ENCODE peak calls at places on chromosomes 2 and 18, in five cellular contexts. C is H9, W is trophoblast cell, M is H1, P is neuronal stem cell. G is an unnamed sample.

GRCh38 chr2:68936889-68937288 is 15.8 kb downstream of the GKN2 start:
- DNase-seq in C (no peak), W (no peak), M (no peak), P (no peak), G (no peak)

GRCh38 chr2:109266511-109266910 is 137.5 kb downstream of the SH3RF3 start:
- DNase-seq in C (no peak), W (no peak), M (no peak), P (no peak), G (no peak)

GRCh38 chr18:47931707-47932103 is 1.2 kb upstream of the SMAD2 start:
- DNase-seq in C (peak; percentile 69), W (peak; percentile 26), M (no peak), P (no peak), G (no peak)

GRCh38 chr2:152920846-152921245 is 202.4 kb downstream of the ARL6IP6 start:
- DNase-seq in C (no peak), W (no peak), M (no peak), P (no peak), G (no peak)

GRCh38 chr18:68121308-68121707 is 593.6 kb downstream of the TMX3 start:
- DNase-seq in C (no peak), W (no peak), M (no peak), P (no peak), G (no peak)

GRCh38 chr18:68714707-68715496 is at the start of gene TMX3:
- DNase-seq in C (peak; percentile 95), W (peak; percentile 94), M (peak; percentile 88), P (peak; percentile 90), G (peak; percentile 93)

GRCh38 chr18:21955757-21956652 is 213.4 kb upstream of the GATA6 start:
- DNase-seq in C (peak; percentile 67), W (peak; percentile 87), M (peak; percentile 87), P (peak; percentile 59), G (peak; percentile 65)

GRCh38 chr18:36350211-36350610 is 52.7 kb downstream of the FHOD3 start:
- DNase-seq in C (no peak), W (no peak), M (no peak), P (no peak), G (no peak)

GRCh38 chr18:45738660-45739059 is 14.7 kb downstream of the SLC14A1 start:
- DNase-seq in C (peak; percentile 55), W (no peak), M (no peak), P (no peak), G (no peak)

GRCh38 chr18:56835331-56835730 is 184.2 kb downstream of the WDR7 start:
- DNase-seq in C (no peak), W (no peak), M (no peak), P (no peak), G (no peak)

GRCh38 chr2:198312621-198313483 is 508.5 kb downstream of the PLCL1 start:
- DNase-seq in C (no peak), W (no peak), M (no peak), P (no peak), G (no peak)

GRCh38 chr18:9094307-9095226 is 7.9 kb upstream of the NDUFV2 start:
- DNase-seq in C (no peak), W (peak; percentile 26), M (no peak), P (no peak), G (peak; percentile 96)

GRCh38 chr2:201680743-201681142 is 17.7 kb downstream of the MPP4 start:
- DNase-seq in C (peak; percentile 82), W (peak; percentile 35), M (peak; percentile 85), P (peak; percentile 20), G (no peak)

GRCh38 chr18:77131100-77131651 is 1.4 kb downstream of the MBP start:
- DNase-seq in C (no peak), W (peak; percentile 33), M (no peak), P (no peak), G (no peak)

GRCh38 chr18:48872234-48873145 is 78.3 kb downstream of the SMAD7 start:
- DNase-seq in C (no peak), W (peak; percentile 24), M (no peak), P (no peak), G (no peak)

GRCh38 chr2:197237720-197238370 is 72.7 kb downstream of the ANKRD44 start:
- DNase-seq in C (no peak), W (no peak), M (no peak), P (no peak), G (no peak)

GRCh38 chr2:220076734-220077133 is 449.3 kb downstream of the SLC4A3 start:
- DNase-seq in C (no peak), W (peak; percentile 36), M (no peak), P (no peak), G (no peak)

GRCh38 chr2:25521665-25522387 is 151.6 kb downstream of the DTNB start:
- DNase-seq in C (no peak), W (peak; percentile 78), M (no peak), P (peak; percentile 26), G (peak; percentile 84)

GRCh38 chr18:2337552-2338141 is 233.7 kb downstream of the METTL4 start:
- DNase-seq in C (no peak), W (peak; percentile 62), M (peak; percentile 67), P (no peak), G (peak; percentile 18)

GRCh38 chr2:136012315-136012714 is 26.9 kb upstream of the DARS1 start:
- DNase-seq in C (no peak), W (no peak), M (no peak), P (no peak), G (no peak)

GRCh38 chr2:241200822-241201395 is 12.4 kb downstream of the ANO7 start:
- DNase-seq in C (no peak), W (peak; percentile 23), M (no peak), P (no peak), G (no peak)

GRCh38 chr2:125543968-125544514 is 1111.9 kb upstream of the GYPC start:
- DNase-seq in C (no peak), W (no peak), M (no peak), P (no peak), G (no peak)

GRCh38 chr2:209496586-209496982 is 72.7 kb downstream of the MAP2 start:
- DNase-seq in C (no peak), W (no peak), M (no peak), P (no peak), G (no peak)

GRCh38 chr2:68385232-68385906 is 20.3 kb downstream of the PLEK start:
- DNase-seq in C (no peak), W (no peak), M (no peak), P (no peak), G (no peak)

GRCh38 chr18:22538463-22538862 is 120.7 kb upstream of the CTAGE1 start:
- DNase-seq in C (no peak), W (peak; percentile 7), M (no peak), P (no peak), G (no peak)

GRCh38 chr2:26609839-26610277 is 31.3 kb downstream of the CIB4 start:
- DNase-seq in C (no peak), W (no peak), M (peak; percentile 44), P (no peak), G (peak; percentile 53)

GRCh38 chr2:11133238-11133935 is 21.9 kb upstream of the SLC66A3 start:
- DNase-seq in C (no peak), W (no peak), M (no peak), P (peak; percentile 33), G (peak; percentile 17)

GRCh38 chr2:54899576-54900200 is 150.6 kb downstream of the RTN4 start:
- DNase-seq in C (no peak), W (peak; percentile 56), M (no peak), P (peak; percentile 3), G (peak; percentile 65)

GRCh38 chr2:111671426-111672150 is 212.4 kb downstream of the ANAPC1 start:
- DNase-seq in C (no peak), W (peak; percentile 31), M (peak; percentile 11), P (no peak), G (no peak)

GRCh38 chr18:31720867-31721266 is 36.5 kb upstream of the B4GALT6 start:
- DNase-seq in C (no peak), W (no peak), M (no peak), P (no peak), G (peak; percentile 6)

GRCh38 chr2:219157396-219157795 is 3.2 kb downstream of the NHEJ1 start:
- DNase-seq in C (no peak), W (no peak), M (no peak), P (no peak), G (no peak)

GRCh38 chr2:96824079-96824870 is 8.2 kb downstream of the CNNM3 start:
- DNase-seq in C (no peak), W (no peak), M (no peak), P (no peak), G (no peak)

GRCh38 chr2:73984203-73984921 is at the start of gene TET3:
- DNase-seq in C (peak; percentile 40), W (no peak), M (peak; percentile 70), P (no peak), G (no peak)

GRCh38 chr2:30741576-30741975 is 65.7 kb downstream of the CAPN13 start:
- DNase-seq in C (no peak), W (no peak), M (no peak), P (no peak), G (no peak)

GRCh38 chr2:222290691-222291484 is 7.9 kb downstream of the PAX3 start:
- DNase-seq in C (peak; percentile 91), W (no peak), M (peak; percentile 86), P (peak; percentile 85), G (no peak)

GRCh38 chr2:8118940-8119781 is 562.7 kb upstream of the ID2 start:
- DNase-seq in C (peak; percentile 35), W (peak; percentile 23), M (no peak), P (no peak), G (no peak)
- H3K4me1 ChIP-seq in C (no peaks in the 10 kb centered on the region), W (peaks cover 7% of the 10 kb centered on the region), M (no peaks in the 10 kb centered on the region), P (peaks cover 6% of the 10 kb centered on the region), G (peaks cover 3% of the 10 kb centered on the region)

GRCh38 chr18:3451989-3452749 is 2.2 kb downstream of the TGIF1 start:
- DNase-seq in C (no peak), W (peak; percentile 59), M (peak; percentile 50), P (peak; percentile 54), G (peak; percentile 68)

GRCh38 chr18:3450358-3451107 is 561 bp downstream of the TGIF1 start:
- DNase-seq in C (no peak), W (peak; percentile 61), M (no peak), P (peak; percentile 23), G (peak; percentile 82)

GRCh38 chr18:3452750-3453539 is 3.0 kb downstream of the TGIF1 start:
- DNase-seq in C (no peak), W (peak; percentile 21), M (peak; percentile 44), P (no peak), G (peak; percentile 68)

GRCh38 chr18:3449702-3450357 is at the start of gene TGIF1:
- DNase-seq in C (peak; percentile 77), W (peak; percentile 83), M (peak; percentile 82), P (peak; percentile 79), G (peak; percentile 86)

GRCh38 chr18:3451166-3451988 is 1.4 kb downstream of the TGIF1 start:
- DNase-seq in C (peak; percentile 70), W (peak; percentile 90), M (peak; percentile 83), P (peak; percentile 89), G (peak; percentile 93)
- H2BK12ac ChIP-seq in C (no peak overlapping the region), W (peak overlapping the region; percentile 41), M (no peak overlapping the region), P (peak overlapping the region; percentile 63), G (peak overlapping the region; percentile 83)

GRCh38 chr2:203869610-203870042 is 2.1 kb downstream of the CTLA4 start:
- DNase-seq in C (no peak), W (no peak), M (no peak), P (no peak), G (no peak)
- H3K4me1 ChIP-seq in C (no peaks in the 10 kb centered on the region), W (no peaks in the 10 kb centered on the region), M (no peaks in the 10 kb centered on the region), P (peaks cover 4% of the 10 kb centered on the region), G (no peaks in the 10 kb centered on the region)

DNA sequence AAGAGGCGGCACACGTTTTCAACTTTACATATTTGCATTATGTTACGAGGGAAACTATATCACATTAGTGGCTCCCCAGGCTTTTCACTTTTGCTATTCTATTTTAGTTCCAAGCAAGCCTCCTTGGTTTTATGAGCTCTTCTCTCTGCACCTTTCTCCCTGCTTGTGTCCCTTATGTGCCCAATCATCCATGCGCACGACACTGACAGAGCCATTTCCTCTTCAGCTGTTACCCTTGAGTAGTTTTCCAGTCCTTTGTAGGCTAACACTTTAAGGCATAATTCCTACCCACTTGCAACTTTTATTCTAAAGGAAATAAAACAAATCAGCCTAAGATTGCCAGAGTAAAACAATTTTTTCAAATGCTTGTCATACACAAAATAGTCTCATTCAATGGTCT is 154.3 kb downstream of the TCF4 start:
- DNase-seq in C (no peak), W (no peak), M (no peak), P (no peak), G (no peak)
- H2BK12ac ChIP-seq in C (no peak overlapping the region), W (no peak overlapping the region), M (no peak overlapping the region), P (no peak overlapping the region), G (no peak overlapping the region)